ENCODE peak calls at places on chromosome 21, in six cellular contexts. One of them, this sample, is unnamed. For H3K4me1, the result is how much of the 10 kb centered on the place peaks cover.

GRCh38 chr21:35417762-35418161 is 368.7 kb upstream of the RUNX1 start:
- DNase-seq in spleen: no peak
- DNase-seq in suprapubic skin: no peak
- DNase-seq in prostate gland: no peak
- DNase-seq in vagina: no peak
- DNase-seq in stomach: no peak
- DNase-seq in this sample: no peak

GRCh38 chr21:41668686-41669532 is 97.9 kb downstream of the RIPK4 start:
- DNase-seq in spleen: peak
- DNase-seq in suprapubic skin: peak
- DNase-seq in prostate gland: no peak
- DNase-seq in vagina: no peak
- DNase-seq in stomach: no peak
- DNase-seq in this sample: no peak

GRCh38 chr21:41024341-41025056 is 143.5 kb upstream of the BACE2 start:
- DNase-seq in spleen: no peak
- DNase-seq in suprapubic skin: no peak
- DNase-seq in prostate gland: no peak
- DNase-seq in vagina: no peak
- DNase-seq in stomach: no peak
- DNase-seq in this sample: no peak

GRCh38 chr21:32916522-32917099 is 109.1 kb upstream of the OLIG2 start:
- DNase-seq in spleen: no peak
- DNase-seq in suprapubic skin: no peak
- DNase-seq in prostate gland: no peak
- DNase-seq in vagina: no peak
- DNase-seq in stomach: no peak
- DNase-seq in this sample: no peak

GRCh38 chr21:24046816-24047443 is 1560.4 kb downstream of the MRPL39 start:
- DNase-seq in spleen: no peak
- DNase-seq in suprapubic skin: no peak
- DNase-seq in prostate gland: no peak
- DNase-seq in vagina: no peak
- DNase-seq in stomach: no peak
- DNase-seq in this sample: no peak

GRCh38 chr21:33121715-33122475 is 52.0 kb downstream of the OLIG1 start:
- DNase-seq in spleen: no peak
- DNase-seq in suprapubic skin: no peak
- DNase-seq in prostate gland: peak
- DNase-seq in vagina: no peak
- DNase-seq in stomach: no peak
- DNase-seq in this sample: no peak

GRCh38 chr21:16870116-16870515 is 642.7 kb upstream of the CXADR start:
- DNase-seq in spleen: no peak
- DNase-seq in suprapubic skin: no peak
- DNase-seq in prostate gland: no peak
- DNase-seq in vagina: no peak
- DNase-seq in stomach: no peak
- DNase-seq in this sample: no peak

GRCh38 chr21:27649323-27649722 is 682.4 kb upstream of the ADAMTS5 start:
- DNase-seq in spleen: no peak
- DNase-seq in suprapubic skin: no peak
- DNase-seq in prostate gland: no peak
- DNase-seq in vagina: no peak
- DNase-seq in stomach: no peak
- DNase-seq in this sample: no peak

GRCh38 chr21:31660134-31660565 is 657 bp downstream of the SOD1 start:
- DNase-seq in spleen: no peak
- DNase-seq in suprapubic skin: peak
- DNase-seq in prostate gland: peak
- DNase-seq in vagina: no peak
- DNase-seq in stomach: no peak
- DNase-seq in this sample: peak

GRCh38 chr21:31299291-31300147 is 44.5 kb downstream of the TIAM1 start:
- DNase-seq in spleen: no peak
- DNase-seq in suprapubic skin: no peak
- DNase-seq in prostate gland: peak
- DNase-seq in vagina: no peak
- DNase-seq in stomach: no peak
- DNase-seq in this sample: no peak

GRCh38 chr21:31837613-31838390 is 35.0 kb upstream of the HUNK start:
- DNase-seq in spleen: no peak
- DNase-seq in suprapubic skin: no peak
- DNase-seq in prostate gland: no peak
- DNase-seq in vagina: no peak
- DNase-seq in stomach: no peak
- DNase-seq in this sample: no peak

GRCh38 chr21:25298512-25299491 is 308.5 kb downstream of the MRPL39 start:
- DNase-seq in spleen: no peak
- DNase-seq in suprapubic skin: no peak
- DNase-seq in prostate gland: no peak
- DNase-seq in vagina: no peak
- DNase-seq in stomach: no peak
- DNase-seq in this sample: no peak

GRCh38 chr21:34613679-34614442 is 1.1 kb downstream of the RCAN1 start:
- DNase-seq in spleen: no peak
- DNase-seq in suprapubic skin: no peak
- DNase-seq in prostate gland: peak
- DNase-seq in vagina: no peak
- DNase-seq in stomach: no peak
- DNase-seq in this sample: no peak

GRCh38 chr21:33858672-33859372 is 56.8 kb downstream of the ATP5PO start:
- DNase-seq in spleen: no peak
- DNase-seq in suprapubic skin: no peak
- DNase-seq in prostate gland: no peak
- DNase-seq in vagina: no peak
- DNase-seq in stomach: no peak
- DNase-seq in this sample: no peak

GRCh38 chr21:16588433-16588860 is 858.7 kb downstream of the USP25 start:
- DNase-seq in spleen: no peak
- DNase-seq in suprapubic skin: peak
- DNase-seq in prostate gland: peak
- DNase-seq in vagina: no peak
- DNase-seq in stomach: peak
- DNase-seq in this sample: peak

GRCh38 chr21:29102791-29103257 is 27.6 kb upstream of the MAP3K7CL start:
- DNase-seq in spleen: no peak
- DNase-seq in suprapubic skin: no peak
- DNase-seq in prostate gland: no peak
- DNase-seq in vagina: no peak
- DNase-seq in stomach: no peak
- DNase-seq in this sample: no peak
- TF ChIP-seq POLR2AphosphoS5 in spleen: no peak
- TF ChIP-seq POLR2AphosphoS5 in suprapubic skin: no peak
- TF ChIP-seq POLR2AphosphoS5 in prostate gland: peak
- TF ChIP-seq POLR2AphosphoS5 in vagina: no peak
- TF ChIP-seq POLR2AphosphoS5 in stomach: no peak
- TF ChIP-seq POLR2AphosphoS5 in this sample: no peak

DNA sequence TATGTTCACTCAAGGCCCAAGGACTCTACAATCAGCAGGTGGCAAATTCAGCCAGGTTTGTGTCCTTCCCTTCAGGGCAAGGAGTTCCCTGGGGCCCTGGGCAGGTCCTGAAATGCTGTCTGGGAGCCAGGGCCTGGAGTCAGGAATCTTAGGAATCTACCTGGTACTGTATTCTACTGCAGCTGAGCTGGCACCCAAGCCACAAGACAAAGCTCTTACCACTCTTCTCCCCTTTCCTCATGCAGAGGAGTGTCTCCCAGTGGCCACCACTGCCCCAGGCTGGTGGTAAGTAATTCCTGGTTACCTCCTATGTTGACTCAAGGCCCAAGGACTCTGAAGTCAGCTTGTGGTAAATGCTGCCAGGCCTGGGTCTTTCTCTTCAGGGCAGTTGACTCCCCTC is 153.4 kb downstream of the NRIP1 start:
- DNase-seq in spleen: no peak
- DNase-seq in suprapubic skin: no peak
- DNase-seq in prostate gland: no peak
- DNase-seq in vagina: no peak
- DNase-seq in stomach: no peak
- DNase-seq in this sample: no peak
- TF ChIP-seq POLR2A in spleen: no peak
- TF ChIP-seq POLR2A in suprapubic skin: no peak
- TF ChIP-seq POLR2A in prostate gland: no peak
- TF ChIP-seq POLR2A in vagina: no peak
- TF ChIP-seq POLR2A in stomach: no peak
- TF ChIP-seq POLR2A in this sample: no peak

GRCh38 chr21:37074195-37074510 is 1.1 kb downstream of the TTC3 start:
- DNase-seq in spleen: no peak
- DNase-seq in suprapubic skin: no peak
- DNase-seq in prostate gland: no peak
- DNase-seq in vagina: no peak
- DNase-seq in stomach: no peak
- DNase-seq in this sample: no peak

GRCh38 chr21:37072239-37072987 is 458 bp downstream of the PIGP start:
- DNase-seq in spleen: no peak
- DNase-seq in suprapubic skin: no peak
- DNase-seq in prostate gland: peak
- DNase-seq in vagina: no peak
- DNase-seq in stomach: peak
- DNase-seq in this sample: peak

GRCh38 chr21:37073417-37074194 is 552 bp downstream of the TTC3 start:
- DNase-seq in spleen: peak
- DNase-seq in suprapubic skin: peak
- DNase-seq in prostate gland: peak
- DNase-seq in vagina: no peak
- DNase-seq in stomach: peak
- DNase-seq in this sample: peak

GRCh38 chr21:37071561-37072238 is 1.2 kb downstream of the PIGP start:
- DNase-seq in spleen: no peak
- DNase-seq in suprapubic skin: peak
- DNase-seq in prostate gland: peak
- DNase-seq in vagina: no peak
- DNase-seq in stomach: peak
- DNase-seq in this sample: peak

DNA sequence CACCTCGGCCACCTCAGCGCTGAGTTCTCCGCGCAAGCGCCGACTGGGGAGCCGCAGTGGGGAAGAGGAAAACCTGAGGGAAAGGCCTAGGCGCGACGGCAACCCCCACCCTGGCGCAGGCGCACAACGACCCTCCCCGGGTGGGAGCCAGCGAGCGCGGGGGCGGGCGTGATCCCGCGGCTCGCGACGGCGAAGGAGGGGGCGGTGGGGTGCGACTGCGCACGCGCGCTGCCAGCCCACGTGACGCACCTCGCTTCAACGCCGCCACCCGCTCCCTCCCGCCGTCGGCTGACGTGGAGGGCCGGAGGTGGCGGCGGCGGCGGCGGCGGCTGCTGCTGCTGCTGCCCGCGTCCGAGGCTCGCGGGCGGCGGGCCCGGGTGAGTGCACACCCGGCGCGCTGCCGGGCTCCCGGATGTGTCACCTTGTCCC is at the start of the genes PIGP and TTC3:
- DNase-seq in spleen: peak
- DNase-seq in suprapubic skin: peak
- DNase-seq in prostate gland: peak
- DNase-seq in vagina: no peak
- DNase-seq in stomach: peak
- DNase-seq in this sample: peak
- H3K4me1 ChIP-seq in spleen: under half
- H3K4me1 ChIP-seq in suprapubic skin: under half
- H3K4me1 ChIP-seq in prostate gland: under half
- H3K4me1 ChIP-seq in vagina: under half
- H3K4me1 ChIP-seq in stomach: under half
- H3K4me1 ChIP-seq in this sample: under half

GRCh38 chr21:43023175-43023574 is 48.8 kb downstream of the PKNOX1 start:
- DNase-seq in spleen: peak
- DNase-seq in suprapubic skin: no peak
- DNase-seq in prostate gland: peak
- DNase-seq in vagina: no peak
- DNase-seq in stomach: no peak
- DNase-seq in this sample: no peak

GRCh38 chr21:43027846-43028731 is 47.5 kb downstream of the CBS start:
- DNase-seq in spleen: peak
- DNase-seq in suprapubic skin: no peak
- DNase-seq in prostate gland: no peak
- DNase-seq in vagina: no peak
- DNase-seq in stomach: no peak
- DNase-seq in this sample: no peak

GRCh38 chr21:43025636-43026180 is 49.9 kb downstream of the CBS start:
- DNase-seq in spleen: peak
- DNase-seq in suprapubic skin: no peak
- DNase-seq in prostate gland: no peak
- DNase-seq in vagina: no peak
- DNase-seq in stomach: no peak
- DNase-seq in this sample: no peak

GRCh38 chr21:43021756-43022600 is 47.6 kb downstream of the PKNOX1 start:
- DNase-seq in spleen: peak
- DNase-seq in suprapubic skin: no peak
- DNase-seq in prostate gland: no peak
- DNase-seq in vagina: no peak
- DNase-seq in stomach: no peak
- DNase-seq in this sample: no peak

GRCh38 chr21:43024737-43025136 is 50.4 kb downstream of the PKNOX1 start:
- DNase-seq in spleen: peak
- DNase-seq in suprapubic skin: no peak
- DNase-seq in prostate gland: no peak
- DNase-seq in vagina: no peak
- DNase-seq in stomach: no peak
- DNase-seq in this sample: no peak
- TF ChIP-seq POLR2AphosphoS5 in spleen: no peak
- TF ChIP-seq POLR2AphosphoS5 in suprapubic skin: no peak
- TF ChIP-seq POLR2AphosphoS5 in prostate gland: no peak
- TF ChIP-seq POLR2AphosphoS5 in vagina: no peak
- TF ChIP-seq POLR2AphosphoS5 in stomach: no peak
- TF ChIP-seq POLR2AphosphoS5 in this sample: no peak

DNA sequence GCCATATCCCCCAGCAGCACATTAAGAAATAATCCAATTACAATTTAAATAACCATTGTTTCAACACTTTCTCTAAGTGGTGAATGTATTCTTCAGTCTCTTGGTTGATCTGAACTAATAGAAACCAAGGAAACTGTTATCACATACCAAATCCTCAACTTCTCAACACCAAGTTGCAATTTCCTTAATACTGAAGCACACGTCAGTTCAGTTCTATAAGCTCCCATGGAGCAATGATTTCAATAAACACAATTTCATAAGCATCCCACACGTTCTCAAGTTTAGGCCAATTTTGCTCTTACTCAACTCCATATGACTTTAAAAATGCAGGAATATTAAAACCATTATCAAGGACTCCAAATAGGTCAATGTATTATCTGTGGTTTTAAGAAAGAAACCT is 5.8 kb upstream of the ERG start:
- DNase-seq in spleen: no peak
- DNase-seq in suprapubic skin: no peak
- DNase-seq in prostate gland: no peak
- DNase-seq in vagina: no peak
- DNase-seq in stomach: no peak
- DNase-seq in this sample: no peak
- TF ChIP-seq POLR2A in spleen: no peak
- TF ChIP-seq POLR2A in suprapubic skin: no peak
- TF ChIP-seq POLR2A in prostate gland: no peak
- TF ChIP-seq POLR2A in vagina: no peak
- TF ChIP-seq POLR2A in stomach: no peak
- TF ChIP-seq POLR2A in this sample: no peak